ENCODE peak calls at places on chromosome X, in four cellular contexts. G is colonic mucosa, A is Karpas-422, R is brain microvascular endothelial cell. I is an unnamed sample.
A peak's percentile ranks its signal among the peaks of the same experiment; 100 is the strongest.

GRCh38 chrX:44343412-44343942 is at the start of gene EFHC2:
- DNase-seq in G (no peak), R (peak; percentile 13), A (no peak), I (peak; percentile 1)

GRCh38 chrX:14409341-14409740 is 120.0 kb upstream of the GLRA2 start:
- DNase-seq in A (no peak), G (peak; percentile 48), R (peak; percentile 22), I (peak; percentile 86)

GRCh38 chrX:123884809-123885408 is 25.1 kb downstream of the XIAP start:
- DNase-seq in A (peak; percentile 85), R (peak; percentile 39), G (peak; percentile 53), I (peak; percentile 48)

GRCh38 chrX:63250253-63250868 is 100.8 kb downstream of the SPIN4 start:
- DNase-seq in R (peak; percentile 82), A (peak; percentile 92), G (peak; percentile 65), I (peak; percentile 49)

GRCh38 chrX:102627640-102628039 is 23.6 kb upstream of the GPRASP1 start:
- DNase-seq in R (no peak), A (no peak), G (no peak), I (no peak)

GRCh38 chrX:91435465-91435864 is 826 bp downstream of the PABPC5 start:
- DNase-seq in R (no peak), A (no peak), G (no peak), I (no peak)

GRCh38 chrX:1403228-1403627 is 11.3 kb upstream of the SLC25A6 start:
- DNase-seq in R (no peak), A (no peak), G (no peak), I (no peak)

GRCh38 chrX:122579521-122579920 is 604.6 kb upstream of the GRIA3 start:
- DNase-seq in R (peak; percentile 4), A (no peak), G (no peak), I (no peak)

GRCh38 chrX:130836447-130836846 is 66.6 kb downstream of the ENOX2 start:
- DNase-seq in A (no peak), R (peak; percentile 14), G (no peak), I (peak; percentile 52)

GRCh38 chrX:100880368-100880767 is 6.2 kb upstream of the NOX1 start:
- DNase-seq in G (peak; percentile 71), A (no peak), R (no peak), I (no peak)

GRCh38 chrX:19860571-19860970 is 26.8 kb downstream of the SH3KBP1 start:
- DNase-seq in G (no peak), R (no peak), A (no peak), I (no peak)

GRCh38 chrX:70769659-70770232 is 138.8 kb downstream of the TEX11 start:
- DNase-seq in R (no peak), G (no peak), A (peak; percentile 65), I (peak; percentile 1)

GRCh38 chrX:41332005-41332404 is 2.0 kb upstream of the DDX3X start:
- DNase-seq in G (no peak), A (peak; percentile 68), R (no peak), I (no peak)

DNA sequence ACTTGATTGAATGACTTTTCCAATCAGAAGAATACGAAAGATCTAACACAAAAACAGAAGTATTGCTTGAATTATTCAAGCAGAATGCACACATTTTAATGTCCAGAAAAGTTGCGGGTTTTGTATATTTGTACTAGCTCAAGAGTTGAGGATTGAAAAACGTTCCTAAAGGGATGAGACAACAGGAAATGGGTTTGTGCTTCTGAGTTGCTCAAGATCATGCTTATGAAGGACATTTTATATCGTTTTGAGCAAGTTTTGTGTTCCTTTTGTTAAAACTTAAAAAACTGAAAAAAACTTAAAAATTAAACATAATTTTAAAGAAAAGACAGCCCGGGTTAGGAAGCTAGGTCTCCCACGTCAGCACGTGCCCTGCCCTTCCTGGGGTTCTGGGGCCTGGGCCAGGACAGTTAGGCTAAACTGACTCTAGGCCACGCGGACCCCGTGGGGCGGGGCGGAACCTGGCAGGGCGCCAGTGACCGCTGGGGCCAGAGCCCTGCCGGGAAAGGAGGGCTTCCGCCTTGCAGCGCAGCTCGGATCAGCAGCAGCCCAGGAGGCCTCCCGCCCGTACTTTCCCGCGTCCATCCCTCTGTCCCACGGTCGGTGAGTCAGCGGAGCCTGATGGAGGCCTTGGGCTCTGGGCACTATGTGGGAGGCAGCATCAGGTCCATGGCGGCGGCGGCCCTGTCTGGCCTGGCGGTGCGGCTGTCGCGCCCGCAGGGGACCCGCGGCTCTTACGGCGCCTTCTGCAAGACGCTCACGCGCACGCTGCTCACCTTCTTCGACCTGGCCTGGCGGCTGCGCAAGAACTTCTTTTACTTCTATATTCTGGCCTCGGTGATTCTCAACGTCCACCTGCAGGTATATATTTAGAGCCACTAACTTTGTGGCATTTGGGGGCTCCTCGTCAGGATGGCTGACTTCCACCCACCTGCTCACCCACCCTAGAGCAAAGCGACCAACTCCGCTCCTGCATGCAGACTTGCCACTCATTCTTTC is at the start of gene SMIM10:
- DNase-seq in R (peak; percentile 66), A (no peak), G (peak; percentile 67), I (peak; percentile 3)
- H3K27ac ChIP-seq in R (peak within 1 kb of the TSS; percentile 68), A (no peak within 1 kb of the TSS), G (no peak within 1 kb of the TSS), I (no peak within 1 kb of the TSS)

GRCh38 chrX:94053575-94053974 is 379.6 kb downstream of the FAM133A start:
- DNase-seq in R (no peak), G (no peak), A (no peak), I (peak; percentile 0)

GRCh38 chrX:94057385-94057784 is 383.4 kb downstream of the FAM133A start:
- DNase-seq in R (no peak), A (no peak), G (no peak), I (no peak)

GRCh38 chrX:94051926-94052325 is 377.9 kb downstream of the FAM133A start:
- DNase-seq in R (no peak), A (no peak), G (no peak), I (no peak)
- H3K36me3 ChIP-seq in R (no peaks in the 10 kb centered on the region), A (no peaks in the 10 kb centered on the region), G (no peaks in the 10 kb centered on the region), I (no peaks in the 10 kb centered on the region)

DNA sequence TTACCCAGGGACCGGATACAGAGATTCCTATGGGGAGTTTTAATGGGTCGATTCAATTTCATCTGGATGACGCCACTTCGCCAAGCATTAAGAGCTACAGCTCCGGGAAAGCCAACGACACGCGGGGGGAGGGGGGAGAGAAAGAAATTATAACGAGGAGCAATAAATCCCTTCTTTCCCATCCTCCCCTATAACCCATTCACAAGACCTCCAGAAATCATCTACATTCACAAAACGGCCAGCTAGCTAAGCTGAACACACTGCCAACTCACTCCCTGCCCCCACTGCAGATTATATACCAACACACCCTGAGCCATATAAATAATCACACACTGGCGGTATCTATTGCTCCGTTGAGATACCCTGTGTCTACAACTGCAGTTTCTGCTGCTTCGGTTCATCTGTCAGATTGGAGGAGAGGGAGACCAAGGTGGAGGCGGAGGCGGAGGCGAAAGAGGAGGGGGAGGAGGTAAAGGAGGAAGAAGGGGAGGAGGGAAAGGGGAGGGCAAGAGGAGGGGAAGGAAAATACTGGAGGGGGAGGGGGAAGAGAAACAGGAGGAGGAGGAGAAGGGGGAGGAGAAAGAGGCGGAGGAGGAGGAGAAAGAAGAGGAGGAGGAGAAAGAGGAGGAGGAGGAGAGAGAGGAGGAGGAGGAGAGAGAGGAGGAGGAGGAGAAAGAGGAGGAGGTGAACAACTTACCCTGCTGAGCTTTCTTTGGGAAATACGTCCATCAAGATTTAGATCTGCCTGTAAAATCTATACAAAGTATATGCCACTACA is 113.9 kb upstream of the VAMP7 start:
- DNase-seq in G (peak; percentile 75), A (no peak), R (peak; percentile 63), I (peak; percentile 90)
- H3K27ac ChIP-seq in G (peak overlapping the region; percentile 47), A (no peak overlapping the region), R (peak overlapping the region; percentile 13), I (peak overlapping the region; percentile 40)

DNA sequence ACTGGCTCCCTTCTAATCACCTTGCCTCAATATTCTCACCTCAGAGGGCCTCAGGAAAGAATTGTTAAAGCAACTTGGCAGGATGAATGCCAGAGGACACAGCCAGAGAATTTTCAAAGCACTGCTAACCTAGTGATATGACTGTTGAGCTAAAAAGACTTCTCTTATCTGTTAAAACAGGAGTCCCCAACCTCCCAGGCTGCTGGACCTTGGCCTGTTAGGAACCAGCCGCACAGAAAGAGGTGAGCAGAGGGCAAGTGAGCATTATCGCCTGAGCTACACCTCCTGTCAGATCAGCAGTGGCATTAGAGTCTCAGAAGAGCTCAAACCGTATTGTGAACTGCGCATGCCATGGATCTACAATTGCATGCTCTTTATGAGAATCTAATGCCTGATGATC is 1.7 kb upstream of the KCNE5 start:
- DNase-seq in R (no peak), A (no peak), G (no peak), I (no peak)
- H3K36me3 ChIP-seq in R (no peaks in the 10 kb centered on the region), A (no peaks in the 10 kb centered on the region), G (no peaks in the 10 kb centered on the region), I (no peaks in the 10 kb centered on the region)

I was measured in small intestine.